ENCODE peak calls at places on chromosomes 2 and 18, in five cellular contexts. L is A549, R is hepatocyte, X is caudate nucleus, I is H9. D is an unnamed sample.

GRCh38 chr18:8339958-8340357 is 269.3 kb upstream of the RAB12 start:
- DNase-seq in X (peak), I (no peak), R (no peak), L (no peak), D (peak)

GRCh38 chr2:153403937-153404336 is 74.6 kb downstream of the RPRM start:
- DNase-seq in X (no peak), I (no peak), R (no peak), L (no peak), D (no peak)

GRCh38 chr2:241064008-241064801 is 37.9 kb downstream of the MTERF4 start:
- DNase-seq in X (no peak), I (peak), R (peak), L (peak), D (no peak)

GRCh38 chr18:21341141-21341540 is 99.1 kb downstream of the GREB1L start:
- DNase-seq in R (no peak), X (no peak), I (no peak), L (no peak), D (no peak)

GRCh38 chr18:38930881-38931753 is 1365.5 kb upstream of the CELF4 start:
- DNase-seq in L (no peak), X (no peak), I (peak), R (no peak), D (no peak)

GRCh38 chr2:38581193-38582147 is 21.3 kb downstream of the HNRNPLL start:
- DNase-seq in L (peak), R (peak), I (peak), X (peak), D (peak)

GRCh38 chr18:34350778-34351177 is 126.1 kb upstream of the NOL4 start:
- DNase-seq in X (no peak), L (no peak), I (no peak), R (no peak), D (no peak)

GRCh38 chr2:127043367-127044164 is 63.4 kb downstream of the BIN1 start:
- DNase-seq in L (no peak), X (no peak), I (no peak), R (no peak), D (no peak)

GRCh38 chr2:231429152-231429551 is 33.6 kb downstream of the B3GNT7 start:
- DNase-seq in I (peak), L (no peak), X (no peak), R (no peak), D (no peak)

GRCh38 chr2:224650815-224651439 is 65.2 kb downstream of the CCDC195 start:
- DNase-seq in I (no peak), L (peak), X (no peak), R (peak), D (no peak)

GRCh38 chr2:187879491-187879890 is 325.3 kb upstream of the TFPI start:
- DNase-seq in I (no peak), R (no peak), X (no peak), L (no peak), D (no peak)

GRCh38 chr18:45384137-45384998 is 230.9 kb upstream of the SLC14A2 start:
- DNase-seq in L (peak), R (peak), X (peak), I (peak), D (peak)

GRCh38 chr2:85410584-85411404 is 628 bp upstream of the CAPG start:
- DNase-seq in L (no peak), R (no peak), X (no peak), I (no peak), D (no peak)

GRCh38 chr2:128306081-128306930 is 12.4 kb downstream of the HS6ST1 start:
- DNase-seq in I (no peak), X (no peak), L (peak), R (peak), D (peak)

GRCh38 chr2:233075141-233075965 is 15.2 kb downstream of the INPP5D start:
- DNase-seq in I (no peak), X (no peak), L (no peak), R (no peak), D (no peak)

GRCh38 chr18:54392621-54393023 is 34.9 kb downstream of the C18orf54 start:
- DNase-seq in I (no peak), X (peak), R (peak), L (peak), D (no peak)

GRCh38 chr2:3332133-3332532 is 45.5 kb downstream of the EIPR1 start:
- DNase-seq in X (no peak), R (no peak), L (no peak), I (no peak), D (no peak)

GRCh38 chr2:26455037-26455800 is 22.7 kb downstream of the OTOF start:
- DNase-seq in X (no peak), R (no peak), I (no peak), L (no peak), D (no peak)

GRCh38 chr2:238974510-238975166 is 126.8 kb downstream of the TWIST2 start:
- DNase-seq in L (peak), R (no peak), I (peak), X (no peak), D (peak)

GRCh38 chr2:10410001-10410671 is 38.0 kb downstream of the ODC1 start:
- DNase-seq in L (no peak), X (no peak), I (no peak), R (no peak), D (no peak)

GRCh38 chr2:182456784-182457183 is 29.9 kb upstream of the PDE1A start:
- DNase-seq in R (no peak), I (no peak), X (no peak), L (no peak), D (no peak)

GRCh38 chr2:128628206-128628605 is 309.5 kb upstream of the HS6ST1 start:
- DNase-seq in R (no peak), I (no peak), L (no peak), X (no peak), D (no peak)

GRCh38 chr2:64474200-64474630 is 20.3 kb downstream of the LGALSL start:
- DNase-seq in R (no peak), L (no peak), X (no peak), I (no peak), D (no peak)

GRCh38 chr2:203928849-203929248 is 7.7 kb upstream of the ICOS start:
- DNase-seq in L (no peak), R (no peak), I (no peak), X (no peak), D (no peak)

GRCh38 chr2:152961376-152961775 is 243.0 kb downstream of the ARL6IP6 start:
- DNase-seq in R (no peak), L (no peak), I (no peak), X (peak), D (no peak)

GRCh38 chr2:215415820-215416613 is 19.9 kb downstream of the FN1 start:
- DNase-seq in R (no peak), I (no peak), L (no peak), X (no peak), D (no peak)

GRCh38 chr18:3040881-3041280 is 27.9 kb upstream of the LPIN2 start:
- DNase-seq in I (no peak), X (no peak), R (no peak), L (no peak), D (no peak)

GRCh38 chr2:8767324-8767723 is 70.1 kb downstream of the KIDINS220 start:
- DNase-seq in L (no peak), I (no peak), X (no peak), R (no peak), D (no peak)

GRCh38 chr2:127183771-127184170 is 36.3 kb downstream of the CYP27C1 start:
- DNase-seq in L (no peak), R (no peak), I (no peak), X (no peak), D (no peak)

GRCh38 chr18:45734944-45735343 is 11.0 kb downstream of the SLC14A1 start:
- DNase-seq in X (no peak), I (no peak), L (no peak), R (no peak), D (no peak)

GRCh38 chr18:47150029-47150823 is at the start of gene HDHD2:
- DNase-seq in X (peak), R (peak), I (peak), L (peak), D (peak)

GRCh38 chr2:63034575-63034974 is 16.1 kb upstream of the OTX1 start:
- DNase-seq in X (no peak), L (no peak), R (no peak), I (no peak), D (no peak)

GRCh38 chr2:144522741-144523605 is 3.1 kb upstream of the ZEB2 start:
- DNase-seq in R (no peak), I (peak), L (no peak), X (no peak), D (no peak)

GRCh38 chr2:46277470-46278190 is 19.6 kb upstream of the EPAS1 start:
- DNase-seq in I (no peak), R (peak), L (no peak), X (no peak), D (no peak)

GRCh38 chr18:72692086-72692485 is 147.9 kb upstream of the CBLN2 start:
- DNase-seq in R (peak), I (peak), L (no peak), X (no peak), D (no peak)

GRCh38 chr18:44579028-44579692 is 101.5 kb upstream of the SETBP1 start:
- DNase-seq in I (peak), L (peak), R (peak), X (no peak), D (no peak)

GRCh38 chr2:177313162-177313781 is 48.7 kb upstream of the NFE2L2 start:
- DNase-seq in I (no peak), L (no peak), R (no peak), X (no peak), D (no peak)

GRCh38 chr2:150280255-150280654 is 207.2 kb downstream of the RND3 start:
- DNase-seq in I (no peak), X (no peak), L (no peak), R (peak), D (no peak)

GRCh38 chr18:76518543-76519155 is 23.6 kb upstream of the ZNF516 start:
- DNase-seq in R (peak), L (no peak), X (peak), I (peak), D (no peak)

GRCh38 chr2:164479460-164479859 is 141.8 kb downstream of the GRB14 start:
- DNase-seq in R (peak), L (peak), X (peak), I (peak), D (peak)

GRCh38 chr2:104836253-104836652 is 17.7 kb upstream of the POU3F3 start:
- DNase-seq in L (no peak), R (no peak), I (no peak), X (no peak), D (peak)

GRCh38 chr2:104840151-104840550 is 13.8 kb upstream of the POU3F3 start:
- DNase-seq in I (no peak), R (no peak), L (no peak), X (no peak), D (no peak)

GRCh38 chr2:104836837-104837236 is 17.1 kb upstream of the POU3F3 start:
- DNase-seq in R (no peak), L (no peak), I (no peak), X (no peak), D (no peak)

GRCh38 chr2:104834431-104834830 is 19.5 kb upstream of the POU3F3 start:
- DNase-seq in L (no peak), R (no peak), I (no peak), X (peak), D (peak)
- H3K27ac ChIP-seq in L (no peak), R (no peak), I (no peak), X (peak), D (peak)

GRCh38 chr2:109131777-109132176 is 2.8 kb downstream of the SH3RF3 start:
- DNase-seq in X (no peak), L (no peak), R (no peak), I (no peak), D (no peak)

GRCh38 chr2:109135572-109136185 is 6.7 kb downstream of the SH3RF3 start:
- DNase-seq in X (no peak), L (no peak), I (no peak), R (no peak), D (no peak)

GRCh38 chr2:109134741-109135571 is 6.0 kb downstream of the SH3RF3 start:
- DNase-seq in L (no peak), X (no peak), I (no peak), R (no peak), D (no peak)

GRCh38 chr2:109132626-109133025 is 3.6 kb downstream of the SH3RF3 start:
- DNase-seq in R (no peak), I (no peak), L (no peak), X (no peak), D (no peak)

GRCh38 chr2:109133746-109134145 is 4.7 kb downstream of the SH3RF3 start:
- DNase-seq in L (no peak), R (no peak), X (no peak), I (no peak), D (no peak)
- H3K27ac ChIP-seq in L (no peak), R (no peak), X (no peak), I (no peak), D (no peak)

DNA sequence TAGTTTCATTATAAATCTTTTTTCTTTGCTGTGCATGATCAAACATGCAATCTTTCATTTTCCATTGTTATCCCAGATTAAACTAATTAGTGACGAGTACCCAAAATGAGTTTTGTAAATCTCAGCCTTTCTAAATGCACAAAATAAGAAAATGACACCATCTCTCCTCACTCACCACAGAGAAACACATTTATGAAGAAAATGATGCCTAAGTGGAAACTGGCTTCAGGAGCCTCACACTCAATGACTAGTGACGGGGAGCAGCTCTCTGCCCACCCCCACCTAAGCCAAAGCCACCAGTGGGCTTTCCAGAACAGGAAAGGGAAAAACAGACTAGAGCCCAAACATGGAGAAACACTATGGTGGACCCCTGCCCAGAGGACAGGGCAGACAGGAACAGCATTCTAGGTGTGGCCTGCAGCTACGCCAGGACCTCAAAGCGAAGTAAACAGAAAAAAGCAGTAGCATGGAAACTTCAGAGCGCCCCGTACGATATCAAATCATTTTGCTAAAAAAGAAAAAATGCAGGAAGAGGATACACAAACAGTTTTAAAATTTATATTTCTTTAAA is 113.5 kb downstream of the RBMS1 start:
- DNase-seq in X (no peak), I (no peak), L (no peak), R (no peak), D (no peak)
- H3K27ac ChIP-seq in X (peak), I (no peak), L (peak), R (no peak), D (no peak)

DNA sequence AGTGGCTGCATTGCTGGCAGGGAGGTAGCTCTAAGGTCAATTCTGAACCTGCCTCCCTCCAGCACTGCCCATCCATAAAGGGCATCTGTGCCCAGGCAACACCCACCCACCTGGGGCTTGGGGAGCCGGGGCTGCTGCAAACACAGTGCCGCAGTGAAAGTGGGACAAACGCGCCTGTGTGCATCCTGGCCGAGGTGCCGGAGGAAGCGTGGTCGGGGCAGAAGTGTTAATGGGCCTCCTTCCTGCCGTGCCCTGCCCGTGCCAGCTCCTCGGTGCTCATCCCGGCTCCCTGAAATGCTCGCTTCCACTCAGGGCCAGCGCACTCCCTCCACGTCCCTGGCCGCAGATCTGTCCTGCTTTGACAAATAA is 55.7 kb downstream of the ZFP36L2 start:
- DNase-seq in X (no peak), L (no peak), R (no peak), I (peak), D (no peak)
- H3K27ac ChIP-seq in X (no peak), L (peak), R (no peak), I (no peak), D (no peak)

GRCh38 chr2:120770176-120770575 is 34.5 kb downstream of the GLI2 start:
- DNase-seq in R (no peak), L (no peak), X (no peak), I (no peak), D (no peak)

GRCh38 chr2:120772261-120772660 is 36.6 kb downstream of the GLI2 start:
- DNase-seq in R (no peak), X (no peak), L (no peak), I (no peak), D (no peak)

GRCh38 chr2:120771556-120772208 is 36.0 kb downstream of the GLI2 start:
- DNase-seq in R (peak), X (no peak), I (no peak), L (peak), D (no peak)

GRCh38 chr2:120770641-120771040 is 35.0 kb downstream of the GLI2 start:
- DNase-seq in L (no peak), R (no peak), I (no peak), X (no peak), D (no peak)

GRCh38 chr2:120771111-120771555 is 35.5 kb downstream of the GLI2 start:
- DNase-seq in R (no peak), X (no peak), L (no peak), I (no peak), D (no peak)
- H3K27ac ChIP-seq in R (peak), X (no peak), L (peak), I (no peak), D (no peak)